ENCODE peak calls at places on chromosomes 2 and 18, in four cellular contexts. M is aorta, B is A549, F is mucosa of descending colon. S is an unnamed sample. For H3K9me3, the result is how much of the 10 kb centered on the place peaks cover.

GRCh38 chr18:36451454-36452251 is 154.1 kb downstream of the FHOD3 start:
- DNase-seq in M (no peak), B (no peak), F (no peak), S (no peak)

GRCh38 chr18:62389761-62390481 is 64.8 kb downstream of the TNFRSF11A start:
- DNase-seq in M (no peak), B (peak), F (no peak), S (no peak)

GRCh38 chr2:201931955-201932354 is 101.7 kb upstream of the FZD7 start:
- DNase-seq in M (no peak), B (no peak), F (no peak), S (peak)

GRCh38 chr2:132703396-132703795 is 33.4 kb upstream of the LYPD1 start:
- DNase-seq in M (no peak), B (no peak), F (no peak), S (no peak)

GRCh38 chr2:216339456-216340279 is 32.6 kb downstream of the MARCHF4 start:
- DNase-seq in M (peak), B (peak), F (no peak), S (peak)

GRCh38 chr2:233002829-233003657 is 10.0 kb downstream of the NGEF start:
- DNase-seq in M (no peak), B (no peak), F (no peak), S (no peak)

GRCh38 chr2:102122115-102122514 is 20.4 kb upstream of the IL1R1 start:
- DNase-seq in M (no peak), B (no peak), F (no peak), S (peak)

GRCh38 chr2:175743020-175743419 is 259.0 kb downstream of the LNPK start:
- DNase-seq in M (no peak), B (no peak), F (no peak), S (no peak)

GRCh38 chr2:95047629-95048510 is 22.4 kb downstream of the MAL start:
- DNase-seq in M (no peak), B (no peak), F (no peak), S (no peak)

GRCh38 chr18:25650201-25650941 is 298.4 kb upstream of the ZNF521 start:
- DNase-seq in M (no peak), B (no peak), F (no peak), S (peak)

GRCh38 chr2:232053777-232054176 is 92.3 kb downstream of the DIS3L2 start:
- DNase-seq in M (no peak), B (no peak), F (no peak), S (no peak)

GRCh38 chr2:55213822-55214221 is 18.3 kb downstream of the CLHC1 start:
- DNase-seq in M (no peak), B (no peak), F (no peak), S (no peak)

GRCh38 chr2:217437289-217437688 is 565.5 kb downstream of the TNS1 start:
- DNase-seq in M (peak), B (no peak), F (no peak), S (no peak)

GRCh38 chr2:118430510-118431187 is 342.4 kb downstream of the INSIG2 start:
- DNase-seq in M (no peak), B (no peak), F (no peak), S (no peak)

GRCh38 chr2:156343940-156344301 is 11.4 kb upstream of the NR4A2 start:
- DNase-seq in M (no peak), B (no peak), F (no peak), S (no peak)

GRCh38 chr18:36420826-36421225 is 123.3 kb downstream of the FHOD3 start:
- DNase-seq in M (no peak), B (no peak), F (no peak), S (no peak)

GRCh38 chr18:70154591-70155194 is 50.8 kb downstream of the RTTN start:
- DNase-seq in M (no peak), B (no peak), F (no peak), S (no peak)

GRCh38 chr2:231219289-231219688 is 20.9 kb downstream of the ARMC9 start:
- DNase-seq in M (no peak), B (no peak), F (no peak), S (no peak)

GRCh38 chr18:74778191-74778847 is 180.6 kb downstream of the ZNF407 start:
- DNase-seq in M (no peak), B (no peak), F (no peak), S (no peak)

GRCh38 chr2:239770240-239770639 is 254.9 kb downstream of the NDUFA10 start:
- DNase-seq in M (no peak), B (no peak), F (no peak), S (no peak)

GRCh38 chr18:76343938-76344569 is 151.0 kb downstream of the ZNF516 start:
- DNase-seq in M (no peak), B (no peak), F (no peak), S (no peak)

GRCh38 chr2:84906108-84906899 is 848 bp downstream of the TMSB10 start:
- DNase-seq in M (peak), B (peak), F (peak), S (peak)

GRCh38 chr2:104853926-104854506 is at the start of gene POU3F3:
- DNase-seq in M (peak), B (peak), F (peak), S (peak)

GRCh38 chr2:126642031-126642430 is 13.9 kb upstream of the GYPC start:
- DNase-seq in M (no peak), B (no peak), F (no peak), S (no peak)

GRCh38 chr2:207792244-207792785 is 22.6 kb upstream of the FZD5 start:
- DNase-seq in M (no peak), B (peak), F (no peak), S (peak)

GRCh38 chr2:129233751-129234406 is 745.6 kb upstream of the RAB6C start:
- DNase-seq in M (no peak), B (peak), F (no peak), S (no peak)

GRCh38 chr18:63747006-63747405 is 28.2 kb upstream of the SERPINB7 start:
- DNase-seq in M (no peak), B (no peak), F (no peak), S (no peak)

GRCh38 chr18:63752661-63753060 is 22.6 kb upstream of the SERPINB7 start:
- DNase-seq in M (no peak), B (no peak), F (no peak), S (no peak)

DNA sequence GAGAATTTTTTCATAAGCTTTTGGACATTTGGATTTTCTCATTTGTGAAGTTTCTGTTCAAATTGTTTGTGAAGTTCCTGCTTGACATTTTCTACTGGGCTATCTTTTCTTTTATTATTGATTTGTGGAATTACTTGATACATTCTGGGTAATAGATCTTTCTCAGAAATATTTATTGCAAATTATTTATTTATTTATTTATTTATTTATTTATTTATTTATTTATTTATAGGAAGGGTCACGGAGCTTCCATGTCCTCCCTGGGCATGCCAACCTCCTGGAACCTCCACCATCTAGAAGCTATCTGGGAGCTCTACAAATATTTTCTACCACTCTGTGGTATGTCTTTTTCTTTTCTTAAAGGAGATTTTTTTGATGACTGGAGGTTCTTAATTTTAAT is 25.7 kb upstream of the SERPINB7 start:
- DNase-seq in M (no peak), B (no peak), F (no peak), S (no peak)
- H3K9me3 ChIP-seq in M (under half), B (under half), F (under half), S (under half)

DNA sequence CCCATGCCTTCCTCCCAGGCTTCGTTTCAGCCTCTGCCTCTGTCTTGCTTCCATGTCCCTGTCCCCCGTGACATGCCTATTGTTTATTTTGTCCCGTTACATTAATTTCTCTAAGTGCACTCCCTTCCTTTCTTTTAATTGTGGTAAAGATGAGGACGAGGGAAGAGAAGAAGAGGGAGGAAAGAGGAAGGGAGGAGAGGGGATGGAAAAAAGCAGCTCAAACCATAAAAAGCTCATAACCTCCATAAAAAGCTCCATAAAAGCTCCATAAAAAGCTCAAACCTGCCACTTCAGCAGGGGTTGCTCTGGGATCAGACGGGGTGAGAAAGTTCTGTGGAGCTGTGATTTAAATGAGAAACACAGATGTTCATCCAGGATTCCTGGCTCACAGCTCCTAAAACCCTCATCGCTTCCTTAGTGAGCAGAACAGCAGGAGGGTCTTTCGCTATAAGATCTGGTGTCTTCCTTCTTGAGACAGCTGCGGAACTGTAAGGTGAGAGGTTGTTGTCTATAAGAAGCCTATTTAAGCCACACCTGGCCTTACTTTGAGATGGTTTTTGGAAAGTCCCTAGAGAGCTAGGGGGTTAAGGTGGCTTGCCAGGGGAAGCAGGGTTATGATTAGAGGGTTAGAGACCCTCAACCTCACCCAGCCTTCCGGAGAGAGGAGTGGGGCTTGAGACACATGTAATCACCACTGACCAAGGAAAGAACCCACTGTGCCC is 66.5 kb upstream of the SNTG2 start:
- DNase-seq in M (no peak), B (no peak), F (no peak), S (no peak)
- H3K9me3 ChIP-seq in M (under half), B (under half), F (under half), S (under half)

GRCh38 chr2:229300814-229301213 is 29.7 kb upstream of the PID1 start:
- DNase-seq in M (no peak), B (no peak), F (no peak), S (no peak)
- H3K9me3 ChIP-seq in M (under half), B (under half), F (under half), S (under half)

GRCh38 chr18:47901624-47902362 is 28.7 kb downstream of the SMAD2 start:
- DNase-seq in M (no peak), B (no peak), F (no peak), S (no peak)

GRCh38 chr18:47908523-47909039 is 21.9 kb downstream of the SMAD2 start:
- DNase-seq in M (no peak), B (no peak), F (no peak), S (no peak)

GRCh38 chr18:47906408-47906807 is 24.1 kb downstream of the SMAD2 start:
- DNase-seq in M (no peak), B (no peak), F (no peak), S (no peak)

GRCh38 chr18:47899107-47899840 is 31.2 kb downstream of the SMAD2 start:
- DNase-seq in M (no peak), B (peak), F (no peak), S (no peak)

DNA sequence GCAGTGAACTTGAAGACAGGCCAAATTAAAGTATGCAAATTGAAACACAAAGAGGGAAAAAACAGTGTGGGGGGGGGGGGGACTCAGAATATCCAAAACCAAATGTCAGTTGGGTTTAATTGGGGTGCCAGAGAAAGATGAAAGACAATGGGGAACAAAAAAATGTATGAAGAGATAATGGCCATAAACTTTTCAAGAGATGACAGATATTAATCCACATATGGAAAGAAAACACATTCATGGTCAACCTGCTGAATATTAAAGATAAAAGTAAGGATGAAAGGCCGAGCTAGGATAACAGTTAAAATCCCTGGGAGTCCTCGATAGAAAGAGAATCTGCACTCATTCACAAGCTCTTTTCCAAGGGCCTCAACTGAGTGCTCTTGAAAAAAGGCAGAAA is 26.6 kb downstream of the SMAD2 start:
- DNase-seq in M (no peak), B (no peak), F (no peak), S (no peak)
- H3K9me3 ChIP-seq in M (under half), B (under half), F (under half), S (under half)

GRCh38 chr2:144469788-144470187 is 50.1 kb downstream of the ZEB2 start:
- DNase-seq in M (no peak), B (no peak), F (no peak), S (no peak)

GRCh38 chr2:144470819-144471218 is 49.1 kb downstream of the ZEB2 start:
- DNase-seq in M (no peak), B (no peak), F (no peak), S (no peak)

GRCh38 chr2:144470334-144470733 is 49.6 kb downstream of the ZEB2 start:
- DNase-seq in M (no peak), B (no peak), F (no peak), S (no peak)

GRCh38 chr2:144467479-144468210 is 52.3 kb downstream of the ZEB2 start:
- DNase-seq in M (no peak), B (no peak), F (no peak), S (no peak)

GRCh38 chr2:144468823-144469595 is 50.9 kb downstream of the ZEB2 start:
- DNase-seq in M (no peak), B (no peak), F (no peak), S (no peak)
- H3K9me3 ChIP-seq in M (under half), B (under half), F (under half), S (under half)